ENCODE peak calls at places on chromosome 22, in four cellular contexts. One of them, this sample, is unnamed.

GRCh38 chr22:20141186-20142077 is 9.4 kb downstream of the CCDC188 start:
- DNase-seq in HepG2: no peak
- DNase-seq in GM12878: no peak
- DNase-seq in K562: no peak
- DNase-seq in this sample: no peak

GRCh38 chr22:36885474-36885873 is 24.7 kb downstream of the NCF4 start:
- DNase-seq in HepG2: no peak
- DNase-seq in GM12878: no peak
- DNase-seq in K562: no peak
- DNase-seq in this sample: no peak

GRCh38 chr22:23184100-23184763 is 3.9 kb downstream of the BCR start:
- DNase-seq in HepG2: no peak
- DNase-seq in GM12878: no peak
- DNase-seq in K562: no peak
- DNase-seq in this sample: no peak

GRCh38 chr22:50118129-50118528 is 28.3 kb downstream of the MOV10L1 start:
- DNase-seq in HepG2: no peak
- DNase-seq in GM12878: no peak
- DNase-seq in K562: no peak
- DNase-seq in this sample: no peak

GRCh38 chr22:21827628-21828267 is 39.7 kb downstream of the MAPK1 start:
- DNase-seq in HepG2: no peak
- DNase-seq in GM12878: no peak
- DNase-seq in K562: no peak
- DNase-seq in this sample: no peak

GRCh38 chr22:50118557-50119168 is 28.9 kb downstream of the MOV10L1 start:
- DNase-seq in HepG2: peak
- DNase-seq in GM12878: no peak
- DNase-seq in K562: peak
- DNase-seq in this sample: no peak

GRCh38 chr22:46076651-46077339 is 73.5 kb upstream of the PPARA start:
- DNase-seq in HepG2: no peak
- DNase-seq in GM12878: no peak
- DNase-seq in K562: no peak
- DNase-seq in this sample: no peak

GRCh38 chr22:25898707-25899365 is 156.8 kb downstream of the MYO18B start:
- DNase-seq in HepG2: peak
- DNase-seq in GM12878: no peak
- DNase-seq in K562: peak
- DNase-seq in this sample: no peak

GRCh38 chr22:36204641-36205032 is 3.0 kb upstream of the APOL4 start:
- DNase-seq in HepG2: peak
- DNase-seq in GM12878: no peak
- DNase-seq in K562: no peak
- DNase-seq in this sample: no peak

GRCh38 chr22:45542001-45542520 is 39.4 kb downstream of the FBLN1 start:
- DNase-seq in HepG2: no peak
- DNase-seq in GM12878: no peak
- DNase-seq in K562: no peak
- DNase-seq in this sample: no peak

GRCh38 chr22:23526588-23527315 is 53.3 kb downstream of the IGLL1 start:
- DNase-seq in HepG2: no peak
- DNase-seq in GM12878: no peak
- DNase-seq in K562: no peak
- DNase-seq in this sample: peak

GRCh38 chr22:17853066-17853465 is 78.8 kb upstream of the BID start:
- DNase-seq in HepG2: no peak
- DNase-seq in GM12878: no peak
- DNase-seq in K562: no peak
- DNase-seq in this sample: no peak

GRCh38 chr22:46798041-46798365 is 35.6 kb downstream of the TBC1D22A start:
- DNase-seq in HepG2: no peak
- DNase-seq in GM12878: no peak
- DNase-seq in K562: no peak
- DNase-seq in this sample: no peak

GRCh38 chr22:25484498-25484897 is 80.0 kb upstream of the GRK3 start:
- DNase-seq in HepG2: no peak
- DNase-seq in GM12878: no peak
- DNase-seq in K562: no peak
- DNase-seq in this sample: no peak

GRCh38 chr22:46425011-46425410 is 89.5 kb downstream of the TRMU start:
- DNase-seq in HepG2: no peak
- DNase-seq in GM12878: no peak
- DNase-seq in K562: no peak
- DNase-seq in this sample: no peak

GRCh38 chr22:46830841-46831240 is 68.4 kb downstream of the TBC1D22A start:
- DNase-seq in HepG2: no peak
- DNase-seq in GM12878: no peak
- DNase-seq in K562: no peak
- DNase-seq in this sample: no peak

GRCh38 chr22:24414523-24414922 is 12.9 kb upstream of the ADORA2A start:
- DNase-seq in HepG2: no peak
- DNase-seq in GM12878: no peak
- DNase-seq in K562: no peak
- DNase-seq in this sample: peak

GRCh38 chr22:17143101-17143500 is 16.0 kb downstream of the HDHD5 start:
- DNase-seq in HepG2: no peak
- DNase-seq in GM12878: no peak
- DNase-seq in K562: no peak
- DNase-seq in this sample: no peak

GRCh38 chr22:48072777-48073176 is 1310.3 kb downstream of the TBC1D22A start:
- DNase-seq in HepG2: no peak
- DNase-seq in GM12878: no peak
- DNase-seq in K562: no peak
- DNase-seq in this sample: no peak
- TF ChIP-seq SIN3A in HepG2: no peak
- TF ChIP-seq SIN3A in GM12878: no peak
- TF ChIP-seq SIN3A in K562: no peak
- TF ChIP-seq SIN3A in this sample: no peak

GRCh38 chr22:32661296-32661695 is 140.2 kb upstream of the TIMP3 start:
- DNase-seq in HepG2: no peak
- DNase-seq in GM12878: no peak
- DNase-seq in K562: no peak
- DNase-seq in this sample: no peak

GRCh38 chr22:32662587-32662915 is 139.0 kb upstream of the TIMP3 start:
- DNase-seq in HepG2: no peak
- DNase-seq in GM12878: no peak
- DNase-seq in K562: no peak
- DNase-seq in this sample: no peak

GRCh38 chr22:32665676-32666075 is 135.8 kb upstream of the TIMP3 start:
- DNase-seq in HepG2: no peak
- DNase-seq in GM12878: no peak
- DNase-seq in K562: no peak
- DNase-seq in this sample: no peak

GRCh38 chr22:32660292-32660691 is 141.2 kb upstream of the TIMP3 start:
- DNase-seq in HepG2: peak
- DNase-seq in GM12878: no peak
- DNase-seq in K562: peak
- DNase-seq in this sample: peak

GRCh38 chr22:32661737-32662586 is 139.5 kb upstream of the TIMP3 start:
- DNase-seq in HepG2: no peak
- DNase-seq in GM12878: no peak
- DNase-seq in K562: no peak
- DNase-seq in this sample: no peak
- TF ChIP-seq SMC3 in HepG2: no peak
- TF ChIP-seq SMC3 in GM12878: no peak
- TF ChIP-seq SMC3 in K562: no peak
- TF ChIP-seq SMC3 in this sample: no peak

GRCh38 chr22:31350410-31350863 is 4.3 kb upstream of the PATZ1 start:
- DNase-seq in HepG2: peak
- DNase-seq in GM12878: no peak
- DNase-seq in K562: peak
- DNase-seq in this sample: peak
- TF ChIP-seq REST in HepG2: no peak
- TF ChIP-seq REST in GM12878: no peak
- TF ChIP-seq REST in K562: no peak
- TF ChIP-seq REST in this sample: no peak

GRCh38 chr22:19121631-19122142 is 525 bp downstream of the DGCR2 start:
- DNase-seq in HepG2: no peak
- DNase-seq in GM12878: no peak
- DNase-seq in K562: peak
- DNase-seq in this sample: peak
- TF ChIP-seq SIN3A in HepG2: peak
- TF ChIP-seq SIN3A in GM12878: peak
- TF ChIP-seq SIN3A in K562: no peak
- TF ChIP-seq SIN3A in this sample: peak

GRCh38 chr22:43390166-43390565 is 21.6 kb upstream of the MPPED1 start:
- DNase-seq in HepG2: no peak
- DNase-seq in GM12878: no peak
- DNase-seq in K562: no peak
- DNase-seq in this sample: no peak

GRCh38 chr22:43385770-43386641 is 25.8 kb upstream of the MPPED1 start:
- DNase-seq in HepG2: peak
- DNase-seq in GM12878: no peak
- DNase-seq in K562: peak
- DNase-seq in this sample: peak

GRCh38 chr22:43387815-43388214 is 24.0 kb upstream of the MPPED1 start:
- DNase-seq in HepG2: no peak
- DNase-seq in GM12878: no peak
- DNase-seq in K562: no peak
- DNase-seq in this sample: no peak

GRCh38 chr22:43389227-43389836 is 22.5 kb upstream of the MPPED1 start:
- DNase-seq in HepG2: peak
- DNase-seq in GM12878: no peak
- DNase-seq in K562: no peak
- DNase-seq in this sample: no peak

GRCh38 chr22:43388420-43388851 is 23.4 kb upstream of the MPPED1 start:
- DNase-seq in HepG2: peak
- DNase-seq in GM12878: no peak
- DNase-seq in K562: peak
- DNase-seq in this sample: peak
- TF ChIP-seq SMC3 in HepG2: peak
- TF ChIP-seq SMC3 in GM12878: peak
- TF ChIP-seq SMC3 in K562: peak
- TF ChIP-seq SMC3 in this sample: peak

DNA sequence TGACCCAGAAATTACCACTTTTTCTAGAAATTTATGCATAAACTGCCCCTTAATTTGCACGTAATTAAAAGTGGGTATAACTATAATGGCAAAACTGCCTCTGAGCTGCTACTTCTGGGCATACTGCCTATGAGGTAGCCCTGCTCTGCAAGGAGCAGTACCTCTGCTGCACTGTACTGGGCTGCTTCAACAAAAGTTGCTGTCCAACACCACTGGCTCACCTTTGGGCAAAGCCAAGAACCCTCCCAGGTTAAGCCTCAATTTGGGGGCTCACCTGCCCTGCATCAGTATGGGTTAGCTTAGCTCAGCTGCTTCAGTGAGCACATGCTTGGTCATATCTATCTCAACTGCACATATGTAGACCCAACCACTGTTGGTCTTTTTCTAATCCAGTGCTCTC is 4.5 kb downstream of the DMC1 start:
- DNase-seq in HepG2: no peak
- DNase-seq in GM12878: no peak
- DNase-seq in K562: no peak
- DNase-seq in this sample: no peak
- TF ChIP-seq REST in HepG2: no peak
- TF ChIP-seq REST in GM12878: no peak
- TF ChIP-seq REST in K562: no peak
- TF ChIP-seq REST in this sample: no peak

GRCh38 chr22:28759861-28760560 is 12.5 kb upstream of the CCDC117 start:
- DNase-seq in HepG2: peak
- DNase-seq in GM12878: peak
- DNase-seq in K562: no peak
- DNase-seq in this sample: no peak
- TF ChIP-seq SIN3A in HepG2: no peak
- TF ChIP-seq SIN3A in GM12878: no peak
- TF ChIP-seq SIN3A in K562: no peak
- TF ChIP-seq SIN3A in this sample: no peak

GRCh38 chr22:48973694-48974041 is 854.0 kb downstream of the BRD1 start:
- DNase-seq in HepG2: no peak
- DNase-seq in GM12878: no peak
- DNase-seq in K562: no peak
- DNase-seq in this sample: no peak

GRCh38 chr22:48972979-48973693 is 854.5 kb downstream of the BRD1 start:
- DNase-seq in HepG2: no peak
- DNase-seq in GM12878: no peak
- DNase-seq in K562: no peak
- DNase-seq in this sample: no peak

DNA sequence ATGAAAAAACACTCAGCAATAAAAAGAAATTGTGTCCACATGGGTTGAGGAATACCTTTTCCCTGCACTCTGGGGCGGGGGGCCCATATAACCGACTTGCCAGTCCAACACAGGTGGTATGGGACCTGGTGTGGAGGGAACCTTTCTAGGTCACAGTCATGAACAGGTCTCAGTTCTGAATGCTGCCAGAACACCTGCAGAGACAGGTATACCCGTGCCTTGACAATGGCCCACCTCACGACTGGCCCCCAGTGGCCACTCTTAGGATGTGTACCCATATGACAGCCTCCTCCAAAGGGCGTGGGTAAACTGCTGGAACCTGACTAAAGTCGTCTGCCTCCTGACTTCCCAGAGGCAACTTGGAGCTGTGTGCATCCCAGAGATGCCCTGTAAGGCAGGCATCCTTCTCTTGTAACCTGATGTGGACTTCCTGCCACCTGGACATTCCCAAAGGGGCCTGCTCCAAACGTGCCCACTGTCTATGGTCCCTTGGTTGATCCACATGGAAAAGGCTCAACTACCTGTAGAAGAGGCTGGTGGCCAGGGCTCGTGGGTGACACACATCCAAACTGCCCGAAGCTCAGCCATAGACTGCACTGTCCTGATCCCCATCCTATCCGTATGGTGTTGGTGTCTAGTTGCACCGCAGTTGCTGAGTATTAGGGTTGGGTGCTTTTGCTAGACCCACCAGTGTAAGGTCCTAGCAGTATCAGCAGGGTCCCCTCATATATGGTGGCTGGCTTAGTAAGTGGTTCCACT is 859.3 kb downstream of the BRD1 start:
- DNase-seq in HepG2: peak
- DNase-seq in GM12878: no peak
- DNase-seq in K562: peak
- DNase-seq in this sample: no peak
- TF ChIP-seq SMC3 in HepG2: peak
- TF ChIP-seq SMC3 in GM12878: no peak
- TF ChIP-seq SMC3 in K562: no peak
- TF ChIP-seq SMC3 in this sample: no peak

DNA sequence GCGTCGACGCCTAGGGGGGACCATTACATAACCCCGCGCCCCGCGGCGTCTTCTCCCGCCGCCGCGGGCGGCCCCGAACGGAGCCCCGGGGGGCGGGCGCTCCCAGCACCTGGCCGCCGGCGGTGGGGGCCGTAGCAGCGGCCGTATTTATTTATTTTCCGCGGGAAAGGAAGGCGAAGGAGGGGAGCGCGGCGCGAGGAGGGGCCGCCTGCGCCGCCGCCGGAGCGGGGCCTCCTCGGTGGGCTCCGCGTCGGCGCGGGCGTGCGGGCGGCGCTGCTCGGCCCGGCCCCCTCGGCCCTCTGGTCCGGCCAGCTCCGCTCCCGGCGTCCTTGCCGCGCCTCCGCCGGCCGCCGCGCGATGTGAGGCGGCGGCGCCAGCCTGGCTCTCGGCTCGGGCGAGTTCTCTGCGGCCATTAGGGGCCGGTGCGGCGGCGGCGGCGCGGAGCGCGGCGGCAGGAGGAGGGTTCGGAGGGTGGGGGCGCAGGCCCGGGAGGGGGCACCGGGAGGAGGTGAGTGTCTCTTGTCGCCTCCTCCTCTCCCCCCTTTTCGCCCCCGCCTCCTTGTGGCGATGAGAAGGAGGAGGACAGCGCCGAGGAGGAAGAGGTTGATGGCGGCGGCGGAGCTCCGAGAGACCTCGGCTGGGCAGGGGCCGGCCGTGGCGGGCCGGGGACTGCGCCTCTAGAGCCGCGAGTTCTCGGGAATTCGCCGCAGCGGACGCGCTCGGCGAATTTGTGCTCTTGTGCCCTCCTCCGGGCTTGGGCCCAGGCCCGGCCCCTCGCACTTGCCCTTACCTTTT is at the start of gene EP300:
- DNase-seq in HepG2: peak
- DNase-seq in GM12878: no peak
- DNase-seq in K562: peak
- DNase-seq in this sample: peak
- TF ChIP-seq REST in HepG2: no peak
- TF ChIP-seq REST in GM12878: no peak
- TF ChIP-seq REST in K562: no peak
- TF ChIP-seq REST in this sample: no peak

This sample was measured in SK-N-SH.